ENCODE peak calls at places on chromosome 2, in eight cellular contexts. C is activated naive CD8-positive, alpha-beta T cell treated with anti-CD3 and anti-CD28 coated beads, Interleukin-2, amount 50 U/mL, for 16 hours; H is RCC 7860; Z is A172; N is tibial artery; G is Panc1; M is astrocyte of the spinal cord; X is fibroblast of pulmonary artery. F is an unnamed sample.

GRCh38 chr2:233912799-233913423 is 4.3 kb upstream of the TRPM8 start:
- DNase-seq in N (no peak), H (no peak), G (no peak), M (peak; percentile 50), X (peak; percentile 54), Z (peak; percentile 26), C (no peak), F (peak; percentile 42)

GRCh38 chr2:88517759-88518201 is 65.3 kb upstream of the FOXI3 start:
- DNase-seq in C (no peak), X (no peak), M (no peak), G (no peak), Z (no peak), H (no peak), N (no peak), F (no peak)

GRCh38 chr2:23065210-23065609 is 319.8 kb upstream of the KLHL29 start:
- DNase-seq in M (no peak), H (no peak), X (no peak), Z (no peak), G (no peak), N (no peak), C (no peak), F (no peak)

GRCh38 chr2:205721057-205721767 is 38.9 kb downstream of the NRP2 start:
- DNase-seq in N (no peak), M (no peak), X (no peak), G (no peak), Z (no peak), H (no peak), C (no peak), F (no peak)

GRCh38 chr2:30756971-30757370 is 50.3 kb downstream of the CAPN13 start:
- DNase-seq in M (no peak), N (no peak), H (no peak), X (no peak), Z (no peak), G (no peak), C (no peak), F (no peak)

GRCh38 chr2:238561230-238561629 is 134.5 kb downstream of the ASB1 start:
- DNase-seq in X (no peak), Z (peak; percentile 82), G (peak; percentile 4), N (no peak), M (no peak), C (no peak), H (no peak), F (no peak)

GRCh38 chr2:160372010-160372356 is 121.6 kb downstream of the RBMS1 start:
- DNase-seq in X (peak; percentile 62), M (no peak), N (no peak), H (no peak), C (no peak), G (no peak), Z (no peak), F (no peak)

GRCh38 chr2:10059016-10059351 is 15.6 kb downstream of the KLF11 start:
- DNase-seq in N (no peak), G (no peak), X (no peak), Z (no peak), C (no peak), H (no peak), M (no peak), F (no peak)

GRCh38 chr2:219000569-219000960 is 7.3 kb upstream of the CRYBA2 start:
- DNase-seq in X (no peak), N (no peak), G (no peak), M (no peak), C (no peak), Z (no peak), H (no peak), F (no peak)